ENCODE peak calls at places on chromosomes 12 and 14, in six cellular contexts. S is SW 1271; W is T47D; X is stimulated activated CD8-positive, alpha-beta memory T cell treated with anti-CD3 and anti-CD28 coated beads, Interleukin-12 subunit alpha, Interleukin-12 subunit beta, amount 100 ng/mL, for 1 hour; U is AG04450; L is activated CD8-positive, alpha-beta T cell treated with anti-CD3 and anti-CD28 coated beads, Interleukin-2, amount 10 ng/mL, durations not matched to agents 7 days and 5 days. C is an unnamed sample.

GRCh38 chr14:85853996-85854526 is 324.1 kb downstream of the FLRT2 start:
- DNase-seq in S (no peak), W (no peak), X (no peak), U (no peak), L (no peak), C (no peak)

GRCh38 chr12:21891763-21892217 is 49.4 kb downstream of the ABCC9 start:
- DNase-seq in S (no peak), W (no peak), X (no peak), U (no peak), L (no peak), C (no peak)

GRCh38 chr12:94644141-94644575 is 6.2 kb downstream of the TMCC3 start:
- DNase-seq in S (peak; percentile 52), W (no peak), X (no peak), U (no peak), L (peak; percentile 45), C (peak; percentile 22)

GRCh38 chr12:68375701-68376469 is 43.7 kb upstream of the MDM1 start:
- DNase-seq in S (no peak), W (no peak), X (no peak), U (no peak), L (no peak), C (no peak)

GRCh38 chr12:132414634-132415340 is 75.2 kb upstream of the FBRSL1 start:
- DNase-seq in S (no peak), W (peak; percentile 98), X (peak; percentile 52), U (peak; percentile 34), L (peak; percentile 86), C (peak; percentile 27)

GRCh38 chr14:90053044-90053443 is 8.8 kb upstream of the KCNK13 start:
- DNase-seq in S (no peak), W (no peak), X (no peak), U (no peak), L (no peak), C (no peak)

GRCh38 chr14:105313381-105314286 is 914 bp upstream of the PACS2 start:
- DNase-seq in S (no peak), W (peak; percentile 58), X (no peak), U (no peak), L (peak; percentile 37), C (no peak)

GRCh38 chr12:95998611-95999300 is 2.6 kb upstream of the HAL start:
- DNase-seq in S (no peak), W (peak; percentile 67), X (peak; percentile 26), U (peak; percentile 10), L (peak; percentile 73), C (peak; percentile 25)

GRCh38 chr12:53844989-53845836 is 93.4 kb upstream of the HOXC13 start:
- DNase-seq in S (peak; percentile 27), W (peak; percentile 30), X (no peak), U (no peak), L (no peak), C (no peak)

C was measured in Panc1.